ENCODE peak calls at places on chromosome 11, in nine cellular contexts. T is left ventricle myocardium inferior, N is hepatocyte, X is transverse colon, C is stomach, H is neuronal stem cell, R is fibroblast of lung, E is pancreas, B is dorsolateral prefrontal cortex. G is an unnamed sample.

GRCh38 chr11:100875521-100875869 is 188.4 kb downstream of the ARHGAP42 start:
- DNase-seq in X (no peak), B (no peak), N (no peak), H (no peak), E (no peak), C (no peak), T (no peak), R (no peak), G (no peak)

GRCh38 chr11:18727499-18728236 is 1.7 kb upstream of the IGSF22 start:
- DNase-seq in B (peak), T (no peak), R (peak), N (peak), C (no peak), H (peak), E (no peak), X (peak), G (peak)

GRCh38 chr11:85485902-85486301 is 141.2 kb downstream of the DLG2 start:
- DNase-seq in H (no peak), R (no peak), E (no peak), B (no peak), N (no peak), C (no peak), T (no peak), X (no peak), G (no peak)

GRCh38 chr11:46242462-46242960 is 35.0 kb upstream of the CREB3L1 start:
- DNase-seq in N (no peak), E (no peak), B (no peak), T (no peak), C (no peak), X (no peak), H (no peak), R (no peak), G (no peak)

GRCh38 chr11:3659595-3660515 is 11.3 kb downstream of the CHRNA10 start:
- DNase-seq in N (no peak), H (no peak), C (peak), R (no peak), E (peak), B (no peak), T (no peak), X (no peak), G (no peak)

GRCh38 chr11:7677801-7678201 is 4.5 kb upstream of the CYB5R2 start:
- DNase-seq in E (no peak), B (no peak), H (no peak), C (no peak), N (peak), X (no peak), R (no peak), T (no peak), G (no peak)

GRCh38 chr11:1339066-1339675 is 29.7 kb upstream of the TOLLIP start:
- DNase-seq in H (no peak), C (no peak), R (no peak), T (no peak), X (no peak), B (no peak), E (no peak), N (no peak), G (no peak)

GRCh38 chr11:69122337-69122641 is 33.4 kb upstream of the SMIM38 start:
- DNase-seq in T (no peak), N (no peak), E (no peak), B (no peak), H (no peak), X (no peak), C (no peak), R (no peak), G (no peak)

GRCh38 chr11:73388241-73389133 is 12.3 kb downstream of the RELT start:
- DNase-seq in E (no peak), C (peak), B (no peak), H (no peak), N (no peak), T (peak), R (no peak), X (peak), G (peak)

GRCh38 chr11:43567396-43567975 is 113.1 kb upstream of the HSD17B12 start:
- DNase-seq in B (no peak), E (no peak), T (no peak), N (peak), R (peak), H (no peak), X (no peak), C (no peak), G (no peak)

GRCh38 chr11:44556735-44557409 is 8.6 kb upstream of the CD82 start:
- DNase-seq in X (peak), C (peak), H (peak), T (peak), N (peak), R (peak), E (no peak), B (peak), G (peak)

GRCh38 chr11:10002221-10002620 is 291.8 kb downstream of the SBF2 start:
- DNase-seq in B (no peak), C (no peak), N (no peak), X (no peak), H (no peak), R (peak), T (no peak), E (no peak), G (no peak)

GRCh38 chr11:93567406-93567819 is 24.2 kb upstream of the SMCO4 start:
- DNase-seq in C (peak), T (peak), E (peak), N (no peak), B (no peak), R (peak), X (peak), H (no peak), G (peak)

GRCh38 chr11:47441421-47441820 is 7.5 kb downstream of the RAPSN start:
- DNase-seq in C (no peak), R (no peak), T (no peak), H (no peak), X (no peak), B (no peak), N (no peak), E (no peak), G (no peak)

GRCh38 chr11:17845431-17845881 is 110.9 kb downstream of the KCNC1 start:
- DNase-seq in N (no peak), R (peak), E (no peak), B (no peak), X (no peak), H (no peak), C (no peak), T (no peak), G (no peak)

GRCh38 chr11:118263694-118264567 is at the start of gene MPZL2:
- DNase-seq in E (peak), R (no peak), H (peak), B (no peak), T (peak), X (peak), C (peak), N (peak), G (no peak)

GRCh38 chr11:75785187-75785586 is 16.6 kb downstream of the DGAT2 start:
- DNase-seq in C (no peak), B (no peak), T (no peak), E (no peak), X (no peak), H (no peak), R (no peak), N (no peak), G (no peak)

GRCh38 chr11:75783416-75784084 is 15.0 kb downstream of the DGAT2 start:
- DNase-seq in X (no peak), H (no peak), N (no peak), R (no peak), B (no peak), T (no peak), C (no peak), E (peak), G (no peak)

GRCh38 chr11:75786101-75786736 is 17.6 kb downstream of the DGAT2 start:
- DNase-seq in R (no peak), C (peak), T (no peak), X (peak), E (no peak), H (no peak), N (peak), B (no peak), G (no peak)

GRCh38 chr11:75784085-75784478 is 15.5 kb downstream of the DGAT2 start:
- DNase-seq in H (no peak), R (no peak), T (no peak), C (no peak), X (no peak), N (no peak), E (no peak), B (no peak), G (no peak)

GRCh38 chr11:75784506-75784905 is 15.9 kb downstream of the DGAT2 start:
- DNase-seq in C (no peak), X (no peak), E (peak), N (no peak), T (no peak), H (no peak), B (no peak), R (no peak), G (no peak)
- H3K27ac ChIP-seq in C (no peak), X (no peak), E (no peak), N (peak), T (no peak), H (no peak), B (no peak), R (no peak), G (no peak)

DNA sequence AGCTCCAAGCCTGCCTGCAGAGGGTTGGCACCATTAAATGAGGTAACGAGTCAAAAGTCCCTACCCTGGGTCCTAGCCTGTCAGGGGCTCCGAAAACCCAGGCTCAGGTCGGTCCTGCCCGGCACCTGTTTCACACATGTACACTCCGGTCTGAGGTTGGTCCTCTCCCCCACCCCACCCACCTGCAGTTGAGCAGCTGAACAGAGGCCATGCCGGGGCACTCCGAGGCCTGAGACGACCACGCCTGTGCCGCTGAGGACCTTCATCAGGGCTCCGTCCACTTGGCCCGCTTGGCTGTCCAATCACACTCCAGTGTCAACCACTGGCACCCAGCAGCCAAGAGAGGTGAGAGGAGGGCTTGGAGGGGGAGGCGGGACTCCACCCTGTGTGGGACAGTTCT is 1.6 kb downstream of the TSSC4 start:
- DNase-seq in N (no peak), X (no peak), B (no peak), H (no peak), R (no peak), T (no peak), C (no peak), E (no peak), G (no peak)
- H3K4me3 ChIP-seq in N (no peak), X (no peak), B (no peak), H (peak), R (no peak), T (peak), C (no peak), E (no peak), G (no peak)

DNA sequence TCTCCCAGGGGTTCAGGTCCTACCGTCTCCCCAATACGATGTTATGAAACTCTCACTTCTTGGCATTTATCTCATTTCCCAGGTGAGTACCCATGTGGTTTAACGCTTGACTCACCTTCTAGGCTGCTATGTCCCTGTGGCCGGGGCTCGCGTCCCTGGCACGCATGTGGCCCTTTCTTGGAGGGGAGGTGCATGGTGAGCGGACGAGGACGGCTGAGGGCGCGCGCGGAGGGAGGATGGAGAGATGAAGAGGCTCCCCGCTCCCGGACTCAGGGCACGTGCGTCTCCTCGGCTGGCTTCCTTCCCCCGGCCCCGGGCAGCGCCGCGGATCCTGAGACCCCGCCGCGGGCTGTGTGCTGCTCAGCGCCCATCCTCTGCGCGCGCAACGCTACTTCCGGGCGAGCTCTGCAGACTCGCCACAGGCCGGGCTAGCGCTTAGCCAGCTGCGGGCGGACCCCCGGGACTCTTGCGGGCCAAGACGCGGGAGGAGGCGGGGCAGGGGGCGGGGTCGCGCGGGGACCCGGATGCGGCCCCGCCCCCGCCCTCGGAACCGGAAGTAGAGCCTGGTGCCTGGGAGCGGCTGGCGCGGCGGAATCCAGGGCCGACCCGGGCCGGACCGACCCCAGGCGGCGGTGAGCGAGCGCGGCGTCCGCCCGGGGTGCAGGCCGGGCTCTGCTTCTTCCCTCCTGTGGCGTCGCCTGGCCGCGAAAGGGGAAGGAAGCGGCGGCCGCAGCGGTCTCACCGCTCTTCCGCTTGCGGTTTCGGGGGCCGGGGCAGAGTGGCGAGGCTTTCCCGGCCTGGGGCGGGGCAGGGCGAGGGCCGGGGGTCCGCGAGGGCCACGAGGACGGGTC is at the start of gene CTTN:
- DNase-seq in R (peak), N (peak), H (peak), X (peak), E (peak), B (peak), T (peak), C (peak), G (peak)
- H3K27ac ChIP-seq in R (peak), N (peak), H (peak), X (peak), E (peak), B (peak), T (peak), C (peak), G (peak)

GRCh38 chr11:123357990-123358827 is 71.9 kb upstream of the GRAMD1B start:
- DNase-seq in E (peak), N (peak), T (peak), R (peak), H (peak), X (peak), C (no peak), B (peak), G (peak)

GRCh38 chr11:123356539-123356938 is 73.5 kb upstream of the GRAMD1B start:
- DNase-seq in H (no peak), N (no peak), X (no peak), C (no peak), B (no peak), T (no peak), R (no peak), E (no peak), G (no peak)

GRCh38 chr11:123360267-123360936 is 69.7 kb upstream of the GRAMD1B start:
- DNase-seq in R (no peak), X (no peak), T (no peak), C (no peak), E (no peak), N (no peak), B (no peak), H (no peak), G (no peak)

GRCh38 chr11:123354371-123354770 is 75.7 kb upstream of the GRAMD1B start:
- DNase-seq in E (no peak), N (no peak), C (no peak), R (no peak), T (no peak), H (no peak), B (no peak), X (no peak), G (no peak)

GRCh38 chr11:123357353-123357989 is 72.6 kb upstream of the GRAMD1B start:
- DNase-seq in R (no peak), C (no peak), H (no peak), N (no peak), B (no peak), X (no peak), E (no peak), T (no peak), G (no peak)
- H3K4me3 ChIP-seq in R (no peak), C (no peak), H (no peak), N (peak), B (peak), X (no peak), E (no peak), T (peak), G (no peak)

GRCh38 chr11:12625438-12626071 is 48.7 kb upstream of the TEAD1 start:
- DNase-seq in C (no peak), T (no peak), R (peak), B (no peak), E (no peak), H (no peak), X (no peak), N (no peak), G (no peak)
- H3K27ac ChIP-seq in C (no peak), T (no peak), R (peak), B (no peak), E (no peak), H (no peak), X (no peak), N (no peak), G (no peak)

GRCh38 chr11:114090976-114091375 is 31.5 kb downstream of the ZBTB16 start:
- DNase-seq in T (no peak), C (no peak), E (no peak), B (no peak), N (no peak), H (no peak), X (no peak), R (no peak), G (no peak)

GRCh38 chr11:114092478-114092877 is 33.0 kb downstream of the ZBTB16 start:
- DNase-seq in T (no peak), E (no peak), X (no peak), N (no peak), C (no peak), B (no peak), R (no peak), H (no peak), G (no peak)

GRCh38 chr11:114092953-114093352 is 33.4 kb downstream of the ZBTB16 start:
- DNase-seq in H (no peak), C (no peak), T (no peak), N (no peak), R (no peak), B (no peak), X (no peak), E (no peak), G (no peak)

GRCh38 chr11:114090225-114090624 is 30.7 kb downstream of the ZBTB16 start:
- DNase-seq in E (no peak), R (no peak), T (no peak), B (no peak), H (no peak), X (no peak), N (no peak), C (no peak), G (no peak)

DNA sequence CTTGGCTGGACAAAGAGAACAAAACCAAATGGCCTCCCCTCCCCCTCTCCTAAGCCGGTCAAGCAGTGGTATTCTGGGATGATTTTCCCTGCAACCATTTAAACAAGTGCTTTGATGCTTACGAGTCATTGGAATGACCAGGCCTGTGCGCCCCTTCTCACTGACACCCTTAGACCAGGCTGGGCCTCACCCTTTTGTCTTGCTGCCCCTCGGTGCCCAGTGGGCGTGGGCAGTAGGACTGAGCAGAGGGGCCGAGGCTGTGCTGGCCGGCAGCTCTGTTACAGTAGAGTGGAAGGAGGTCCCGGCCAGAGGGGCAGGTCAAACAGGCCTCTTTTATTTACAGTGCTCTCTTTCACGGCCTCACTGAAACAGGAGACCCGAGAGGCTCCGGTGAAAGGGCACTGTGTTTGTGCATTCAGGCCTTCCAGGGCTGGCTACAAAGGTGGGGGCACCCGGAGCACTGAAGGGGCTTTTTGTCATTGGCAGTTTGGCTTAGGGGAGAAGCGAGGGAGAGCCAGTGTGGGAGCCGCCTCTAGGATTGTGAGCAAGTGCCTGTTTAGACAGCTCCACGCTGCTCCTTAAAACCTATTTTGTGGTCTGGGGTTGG is 32.4 kb downstream of the ZBTB16 start:
- DNase-seq in B (no peak), T (no peak), C (no peak), H (peak), R (no peak), N (no peak), E (no peak), X (no peak), G (no peak)
- H3K4me3 ChIP-seq in B (peak), T (peak), C (no peak), H (peak), R (no peak), N (no peak), E (no peak), X (no peak), G (no peak)

GRCh38 chr11:12799373-12799835 is 125.2 kb downstream of the TEAD1 start:
- DNase-seq in E (no peak), R (peak), B (no peak), N (no peak), H (no peak), X (no peak), T (no peak), C (no peak), G (no peak)

GRCh38 chr11:12798609-12799011 is 124.4 kb downstream of the TEAD1 start:
- DNase-seq in X (no peak), H (no peak), B (no peak), T (no peak), C (no peak), N (no peak), E (no peak), R (peak), G (no peak)

GRCh38 chr11:12800032-12800671 is 125.9 kb downstream of the TEAD1 start:
- DNase-seq in R (peak), E (no peak), X (peak), C (peak), B (no peak), N (peak), T (no peak), H (no peak), G (peak)

GRCh38 chr11:12794556-12795230 is 120.5 kb downstream of the TEAD1 start:
- DNase-seq in E (no peak), B (no peak), R (peak), X (no peak), N (no peak), T (peak), C (no peak), H (no peak), G (no peak)

DNA sequence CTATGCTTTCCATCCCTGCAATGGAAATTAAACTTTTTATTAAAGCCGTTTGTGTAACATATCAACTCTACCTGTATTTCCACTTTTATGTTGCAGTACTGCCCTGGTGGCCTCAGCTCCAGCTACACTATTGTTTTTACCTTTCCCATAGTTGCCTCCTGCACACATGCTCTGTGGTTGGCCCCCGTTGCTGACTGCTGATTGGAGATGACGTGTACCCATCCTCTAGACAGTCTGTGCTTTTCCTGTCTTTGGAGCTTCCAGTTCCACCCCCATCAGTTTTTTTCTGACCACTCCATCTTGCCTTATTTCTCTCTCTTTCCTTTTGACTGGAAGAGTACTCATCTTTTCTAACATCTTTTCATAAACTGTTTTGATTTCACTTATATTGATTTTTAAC is 123.8 kb downstream of the TEAD1 start:
- DNase-seq in T (no peak), H (no peak), N (no peak), R (no peak), B (no peak), X (no peak), C (no peak), E (no peak), G (no peak)
- H3K27ac ChIP-seq in T (no peak), H (no peak), N (no peak), R (no peak), B (no peak), X (peak), C (peak), E (peak), G (no peak)

G was measured in adrenal gland.